ENCODE peak calls at places on chromosome 9, in five cellular contexts. One of them, this sample, is unnamed.
A peak's percentile ranks its signal among the peaks of the same experiment; 100 is the strongest.

GRCh38 chr9:89274838-89275237 is 36.2 kb upstream of the CKS2 start:
- DNase-seq in GM23338: no peak
- DNase-seq in hypothalamus: no peak
- DNase-seq in activated CD8-positive, alpha-beta T cell treated with anti-CD3 and anti-CD28 coated beads, Interleukin-2, amount 10 ng/mL, durations not matched to agents 7 days and 5 days: no peak
- DNase-seq in AG08396: peak; percentile 73
- DNase-seq in this sample: no peak

GRCh38 chr9:91495450-91495849 is 71.8 kb upstream of the NFIL3 start:
- DNase-seq in hypothalamus: no peak
- DNase-seq in AG08396: peak; percentile 61
- DNase-seq in GM23338: no peak
- DNase-seq in activated CD8-positive, alpha-beta T cell treated with anti-CD3 and anti-CD28 coated beads, Interleukin-2, amount 10 ng/mL, durations not matched to agents 7 days and 5 days: no peak
- DNase-seq in this sample: peak; percentile 72

GRCh38 chr9:71168418-71168817 is 47.0 kb upstream of the TRPM3 start:
- DNase-seq in hypothalamus: no peak
- DNase-seq in GM23338: no peak
- DNase-seq in activated CD8-positive, alpha-beta T cell treated with anti-CD3 and anti-CD28 coated beads, Interleukin-2, amount 10 ng/mL, durations not matched to agents 7 days and 5 days: no peak
- DNase-seq in AG08396: no peak
- DNase-seq in this sample: no peak

GRCh38 chr9:534886-535285 is 306.6 kb upstream of the DMRT1 start:
- DNase-seq in AG08396: no peak
- DNase-seq in GM23338: no peak
- DNase-seq in activated CD8-positive, alpha-beta T cell treated with anti-CD3 and anti-CD28 coated beads, Interleukin-2, amount 10 ng/mL, durations not matched to agents 7 days and 5 days: no peak
- DNase-seq in hypothalamus: peak; percentile 24
- DNase-seq in this sample: no peak

GRCh38 chr9:91930475-91930874 is 19.6 kb downstream of the ROR2 start:
- DNase-seq in hypothalamus: no peak
- DNase-seq in activated CD8-positive, alpha-beta T cell treated with anti-CD3 and anti-CD28 coated beads, Interleukin-2, amount 10 ng/mL, durations not matched to agents 7 days and 5 days: no peak
- DNase-seq in GM23338: peak; percentile 58
- DNase-seq in AG08396: no peak
- DNase-seq in this sample: no peak

GRCh38 chr9:134204991-134205578 is 40.7 kb upstream of the RNU6ATAC start:
- DNase-seq in activated CD8-positive, alpha-beta T cell treated with anti-CD3 and anti-CD28 coated beads, Interleukin-2, amount 10 ng/mL, durations not matched to agents 7 days and 5 days: no peak
- DNase-seq in hypothalamus: no peak
- DNase-seq in GM23338: no peak
- DNase-seq in AG08396: no peak
- DNase-seq in this sample: no peak

GRCh38 chr9:131084661-131085369 is 11.5 kb upstream of the AIF1L start:
- DNase-seq in activated CD8-positive, alpha-beta T cell treated with anti-CD3 and anti-CD28 coated beads, Interleukin-2, amount 10 ng/mL, durations not matched to agents 7 days and 5 days: no peak
- DNase-seq in hypothalamus: no peak
- DNase-seq in AG08396: no peak
- DNase-seq in GM23338: no peak
- DNase-seq in this sample: no peak

GRCh38 chr9:134366223-134367031 is 40.2 kb downstream of the RXRA start:
- DNase-seq in hypothalamus: peak; percentile 51
- DNase-seq in activated CD8-positive, alpha-beta T cell treated with anti-CD3 and anti-CD28 coated beads, Interleukin-2, amount 10 ng/mL, durations not matched to agents 7 days and 5 days: no peak
- DNase-seq in AG08396: peak; percentile 97
- DNase-seq in GM23338: no peak
- DNase-seq in this sample: peak; percentile 97

GRCh38 chr9:35042081-35042604 is 30.3 kb downstream of the VCP start:
- DNase-seq in GM23338: no peak
- DNase-seq in AG08396: peak; percentile 43
- DNase-seq in hypothalamus: no peak
- DNase-seq in activated CD8-positive, alpha-beta T cell treated with anti-CD3 and anti-CD28 coated beads, Interleukin-2, amount 10 ng/mL, durations not matched to agents 7 days and 5 days: no peak
- DNase-seq in this sample: no peak

GRCh38 chr9:20022410-20022809 is 233.6 kb upstream of the SLC24A2 start:
- DNase-seq in activated CD8-positive, alpha-beta T cell treated with anti-CD3 and anti-CD28 coated beads, Interleukin-2, amount 10 ng/mL, durations not matched to agents 7 days and 5 days: no peak
- DNase-seq in hypothalamus: no peak
- DNase-seq in AG08396: peak; percentile 39
- DNase-seq in GM23338: no peak
- DNase-seq in this sample: peak; percentile 16

GRCh38 chr9:117526674-117527073 is 111.8 kb upstream of the ASTN2 start:
- DNase-seq in GM23338: no peak
- DNase-seq in hypothalamus: no peak
- DNase-seq in activated CD8-positive, alpha-beta T cell treated with anti-CD3 and anti-CD28 coated beads, Interleukin-2, amount 10 ng/mL, durations not matched to agents 7 days and 5 days: no peak
- DNase-seq in AG08396: no peak
- DNase-seq in this sample: no peak

GRCh38 chr9:88736136-88736637 is 201.2 kb downstream of the NXNL2 start:
- DNase-seq in hypothalamus: no peak
- DNase-seq in AG08396: no peak
- DNase-seq in GM23338: no peak
- DNase-seq in activated CD8-positive, alpha-beta T cell treated with anti-CD3 and anti-CD28 coated beads, Interleukin-2, amount 10 ng/mL, durations not matched to agents 7 days and 5 days: no peak
- DNase-seq in this sample: no peak

GRCh38 chr9:138102246-138103051 is 224.9 kb downstream of the CACNA1B start:
- DNase-seq in hypothalamus: no peak
- DNase-seq in activated CD8-positive, alpha-beta T cell treated with anti-CD3 and anti-CD28 coated beads, Interleukin-2, amount 10 ng/mL, durations not matched to agents 7 days and 5 days: no peak
- DNase-seq in GM23338: no peak
- DNase-seq in AG08396: no peak
- DNase-seq in this sample: no peak

GRCh38 chr9:93262537-93263310 is 78.8 kb downstream of the WNK2 start:
- DNase-seq in AG08396: no peak
- DNase-seq in activated CD8-positive, alpha-beta T cell treated with anti-CD3 and anti-CD28 coated beads, Interleukin-2, amount 10 ng/mL, durations not matched to agents 7 days and 5 days: peak; percentile 13
- DNase-seq in GM23338: no peak
- DNase-seq in hypothalamus: no peak
- DNase-seq in this sample: no peak

GRCh38 chr9:94948567-94949235 is 222.2 kb downstream of the AOPEP start:
- DNase-seq in hypothalamus: no peak
- DNase-seq in activated CD8-positive, alpha-beta T cell treated with anti-CD3 and anti-CD28 coated beads, Interleukin-2, amount 10 ng/mL, durations not matched to agents 7 days and 5 days: no peak
- DNase-seq in GM23338: no peak
- DNase-seq in AG08396: no peak
- DNase-seq in this sample: no peak

GRCh38 chr9:35481347-35481975 is 8.4 kb upstream of the RUSC2 start:
- DNase-seq in GM23338: peak; percentile 78
- DNase-seq in hypothalamus: no peak
- DNase-seq in AG08396: peak; percentile 73
- DNase-seq in activated CD8-positive, alpha-beta T cell treated with anti-CD3 and anti-CD28 coated beads, Interleukin-2, amount 10 ng/mL, durations not matched to agents 7 days and 5 days: peak; percentile 43
- DNase-seq in this sample: peak; percentile 60

GRCh38 chr9:129111762-129112151 is 542 bp downstream of the PTPA start:
- DNase-seq in AG08396: peak; percentile 48
- DNase-seq in GM23338: peak; percentile 54
- DNase-seq in hypothalamus: no peak
- DNase-seq in activated CD8-positive, alpha-beta T cell treated with anti-CD3 and anti-CD28 coated beads, Interleukin-2, amount 10 ng/mL, durations not matched to agents 7 days and 5 days: peak; percentile 56
- DNase-seq in this sample: peak; percentile 63

GRCh38 chr9:3740690-3741419 is 215.1 kb upstream of the RFX3 start:
- DNase-seq in activated CD8-positive, alpha-beta T cell treated with anti-CD3 and anti-CD28 coated beads, Interleukin-2, amount 10 ng/mL, durations not matched to agents 7 days and 5 days: no peak
- DNase-seq in hypothalamus: no peak
- DNase-seq in AG08396: no peak
- DNase-seq in GM23338: no peak
- DNase-seq in this sample: no peak

GRCh38 chr9:99954841-99955240 is 48.4 kb downstream of the STX17 start:
- DNase-seq in activated CD8-positive, alpha-beta T cell treated with anti-CD3 and anti-CD28 coated beads, Interleukin-2, amount 10 ng/mL, durations not matched to agents 7 days and 5 days: no peak
- DNase-seq in GM23338: no peak
- DNase-seq in hypothalamus: no peak
- DNase-seq in AG08396: no peak
- DNase-seq in this sample: no peak

GRCh38 chr9:99259231-99259918 is 37.3 kb downstream of the SEC61B start:
- DNase-seq in activated CD8-positive, alpha-beta T cell treated with anti-CD3 and anti-CD28 coated beads, Interleukin-2, amount 10 ng/mL, durations not matched to agents 7 days and 5 days: peak; percentile 72
- DNase-seq in AG08396: peak; percentile 33
- DNase-seq in hypothalamus: peak; percentile 58
- DNase-seq in GM23338: peak; percentile 34
- DNase-seq in this sample: peak; percentile 29

GRCh38 chr9:88531920-88532319 is 3.1 kb upstream of the NXNL2 start:
- DNase-seq in activated CD8-positive, alpha-beta T cell treated with anti-CD3 and anti-CD28 coated beads, Interleukin-2, amount 10 ng/mL, durations not matched to agents 7 days and 5 days: no peak
- DNase-seq in AG08396: no peak
- DNase-seq in GM23338: peak; percentile 71
- DNase-seq in hypothalamus: no peak
- DNase-seq in this sample: no peak

GRCh38 chr9:105281926-105282325 is 37.5 kb downstream of the SLC44A1 start:
- DNase-seq in AG08396: no peak
- DNase-seq in activated CD8-positive, alpha-beta T cell treated with anti-CD3 and anti-CD28 coated beads, Interleukin-2, amount 10 ng/mL, durations not matched to agents 7 days and 5 days: no peak
- DNase-seq in GM23338: no peak
- DNase-seq in hypothalamus: no peak
- DNase-seq in this sample: no peak

GRCh38 chr9:131277673-131278420 is 1.5 kb upstream of the FAM78A start:
- DNase-seq in hypothalamus: peak; percentile 50
- DNase-seq in AG08396: peak; percentile 97
- DNase-seq in GM23338: peak; percentile 96
- DNase-seq in activated CD8-positive, alpha-beta T cell treated with anti-CD3 and anti-CD28 coated beads, Interleukin-2, amount 10 ng/mL, durations not matched to agents 7 days and 5 days: peak; percentile 87
- DNase-seq in this sample: peak; percentile 98

GRCh38 chr9:99828417-99829176 is 6.9 kb downstream of the NR4A3 start:
- DNase-seq in AG08396: no peak
- DNase-seq in hypothalamus: no peak
- DNase-seq in GM23338: peak; percentile 74
- DNase-seq in activated CD8-positive, alpha-beta T cell treated with anti-CD3 and anti-CD28 coated beads, Interleukin-2, amount 10 ng/mL, durations not matched to agents 7 days and 5 days: no peak
- DNase-seq in this sample: no peak

GRCh38 chr9:96382839-96383164 is 709 bp downstream of the SLC35D2 start:
- DNase-seq in GM23338: no peak
- DNase-seq in AG08396: no peak
- DNase-seq in activated CD8-positive, alpha-beta T cell treated with anti-CD3 and anti-CD28 coated beads, Interleukin-2, amount 10 ng/mL, durations not matched to agents 7 days and 5 days: no peak
- DNase-seq in hypothalamus: no peak
- DNase-seq in this sample: no peak

GRCh38 chr9:127664678-127665507 is 41.9 kb upstream of the CFAP157 start:
- DNase-seq in hypothalamus: no peak
- DNase-seq in AG08396: no peak
- DNase-seq in activated CD8-positive, alpha-beta T cell treated with anti-CD3 and anti-CD28 coated beads, Interleukin-2, amount 10 ng/mL, durations not matched to agents 7 days and 5 days: no peak
- DNase-seq in GM23338: no peak
- DNase-seq in this sample: no peak

GRCh38 chr9:85603920-85604319 is 137.8 kb downstream of the AGTPBP1 start:
- DNase-seq in activated CD8-positive, alpha-beta T cell treated with anti-CD3 and anti-CD28 coated beads, Interleukin-2, amount 10 ng/mL, durations not matched to agents 7 days and 5 days: no peak
- DNase-seq in hypothalamus: no peak
- DNase-seq in AG08396: no peak
- DNase-seq in GM23338: no peak
- DNase-seq in this sample: no peak